ENCODE peak calls at places on chromosome 10, in seven cellular contexts. C is H1, X is HepG2, A is K562, H is GM12878, F is endothelial cell of umbilical vein, W is HCT116. J is an unnamed sample.

GRCh38 chr10:129161184-129161583 is 305.9 kb upstream of the MGMT start:
- DNase-seq in A (no peak), X (no peak), W (no peak), H (no peak), C (no peak), F (peak; percentile 2), J (no peak)

GRCh38 chr10:94205370-94205930 is 157.3 kb downstream of the NOC3L start:
- DNase-seq in X (no peak), A (no peak), F (no peak), C (no peak), H (no peak), W (no peak), J (no peak)

GRCh38 chr10:17109475-17110207 is 20.0 kb downstream of the CUBN start:
- DNase-seq in F (peak; percentile 10), C (no peak), X (no peak), H (no peak), A (no peak), W (peak; percentile 21), J (no peak)

GRCh38 chr10:58322072-58322834 is 12.6 kb upstream of the UBE2D1 start:
- DNase-seq in C (no peak), X (peak; percentile 80), H (no peak), F (no peak), W (no peak), A (no peak), J (no peak)

GRCh38 chr10:110305767-110306451 is 1.2 kb upstream of the SMNDC1 start:
- DNase-seq in X (peak; percentile 74), W (peak; percentile 84), F (peak; percentile 95), C (no peak), A (peak; percentile 17), H (peak; percentile 65), J (no peak)

GRCh38 chr10:99654791-99655190 is 4.5 kb upstream of the ENTPD7 start:
- DNase-seq in H (no peak), C (no peak), X (no peak), F (no peak), W (no peak), A (no peak), J (no peak)

GRCh38 chr10:12416396-12417090 is 67.2 kb downstream of the CAMK1D start:
- DNase-seq in A (no peak), H (no peak), W (no peak), C (no peak), X (no peak), F (no peak), J (no peak)

GRCh38 chr10:34495938-34496337 is 319.2 kb downstream of the PARD3 start:
- DNase-seq in A (no peak), W (no peak), F (no peak), C (no peak), H (no peak), X (no peak), J (no peak)

GRCh38 chr10:30068482-30069223 is 9.3 kb upstream of the JCAD start:
- DNase-seq in X (no peak), W (peak; percentile 33), F (peak; percentile 27), C (no peak), A (no peak), H (no peak), J (no peak)

GRCh38 chr10:30786131-30786530 is 156.6 kb upstream of the LYZL2 start:
- DNase-seq in A (no peak), W (no peak), F (no peak), X (no peak), H (no peak), C (no peak), J (no peak)

GRCh38 chr10:35545878-35546631 is 59.1 kb upstream of the GJD4 start:
- DNase-seq in X (no peak), F (peak; percentile 61), W (no peak), A (no peak), C (no peak), H (no peak), J (no peak)

GRCh38 chr10:34687434-34688205 is 127.5 kb downstream of the PARD3 start:
- DNase-seq in A (no peak), W (no peak), X (no peak), H (no peak), C (no peak), F (no peak), J (no peak)

GRCh38 chr10:97813311-97813710 is 36.3 kb upstream of the GOLGA7B start:
- DNase-seq in H (no peak), X (no peak), W (no peak), C (no peak), A (no peak), F (no peak), J (no peak)

GRCh38 chr10:95467162-95467599 is 94.0 kb downstream of the SORBS1 start:
- DNase-seq in H (no peak), C (peak; percentile 65), A (peak; percentile 50), W (peak; percentile 37), F (peak; percentile 81), X (peak; percentile 83), J (peak; percentile 47)

GRCh38 chr10:112271982-112272381 is 11.2 kb upstream of the TECTB start:
- DNase-seq in F (no peak), A (no peak), C (no peak), H (no peak), X (no peak), W (no peak), J (no peak)

GRCh38 chr10:81820418-81820817 is 54.6 kb upstream of the NRG3 start:
- DNase-seq in C (no peak), W (no peak), H (no peak), X (no peak), F (peak; percentile 7), A (no peak), J (no peak)

GRCh38 chr10:17747883-17748550 is 4.0 kb upstream of the TMEM236 start:
- DNase-seq in X (peak; percentile 18), H (no peak), W (no peak), A (no peak), F (no peak), C (no peak), J (no peak)

GRCh38 chr10:126663328-126663727 is 7.2 kb downstream of the C10orf90 start:
- DNase-seq in C (no peak), F (no peak), A (no peak), H (no peak), W (no peak), X (no peak), J (no peak)

GRCh38 chr10:135601-136464 is 578 bp downstream of the ZMYND11 start:
- DNase-seq in C (peak; percentile 73), W (no peak), H (no peak), X (peak; percentile 25), F (peak; percentile 64), A (peak; percentile 46), J (no peak)

GRCh38 chr10:122657734-122658133 is 41.9 kb downstream of the C10orf120 start:
- DNase-seq in X (no peak), H (no peak), A (no peak), F (no peak), W (no peak), C (no peak), J (no peak)

GRCh38 chr10:122656308-122656705 is 43.3 kb downstream of the C10orf120 start:
- DNase-seq in W (no peak), A (no peak), F (no peak), X (no peak), C (no peak), H (no peak), J (no peak)

GRCh38 chr10:122656741-122657140 is 42.9 kb downstream of the C10orf120 start:
- DNase-seq in H (no peak), F (no peak), C (no peak), X (no peak), A (no peak), W (no peak), J (no peak)

GRCh38 chr10:122657255-122657654 is 42.4 kb downstream of the C10orf120 start:
- DNase-seq in H (no peak), W (no peak), C (no peak), A (no peak), X (no peak), F (no peak), J (no peak)

GRCh38 chr10:122655524-122656307 is 43.9 kb downstream of the C10orf120 start:
- DNase-seq in H (no peak), A (no peak), F (no peak), W (no peak), X (no peak), C (no peak), J (no peak)
- TF ChIP-seq EZH2 in H (no peak), A (no peak), F (no peak), W (no peak), X (no peak), C (no peak), J (no peak)

DNA sequence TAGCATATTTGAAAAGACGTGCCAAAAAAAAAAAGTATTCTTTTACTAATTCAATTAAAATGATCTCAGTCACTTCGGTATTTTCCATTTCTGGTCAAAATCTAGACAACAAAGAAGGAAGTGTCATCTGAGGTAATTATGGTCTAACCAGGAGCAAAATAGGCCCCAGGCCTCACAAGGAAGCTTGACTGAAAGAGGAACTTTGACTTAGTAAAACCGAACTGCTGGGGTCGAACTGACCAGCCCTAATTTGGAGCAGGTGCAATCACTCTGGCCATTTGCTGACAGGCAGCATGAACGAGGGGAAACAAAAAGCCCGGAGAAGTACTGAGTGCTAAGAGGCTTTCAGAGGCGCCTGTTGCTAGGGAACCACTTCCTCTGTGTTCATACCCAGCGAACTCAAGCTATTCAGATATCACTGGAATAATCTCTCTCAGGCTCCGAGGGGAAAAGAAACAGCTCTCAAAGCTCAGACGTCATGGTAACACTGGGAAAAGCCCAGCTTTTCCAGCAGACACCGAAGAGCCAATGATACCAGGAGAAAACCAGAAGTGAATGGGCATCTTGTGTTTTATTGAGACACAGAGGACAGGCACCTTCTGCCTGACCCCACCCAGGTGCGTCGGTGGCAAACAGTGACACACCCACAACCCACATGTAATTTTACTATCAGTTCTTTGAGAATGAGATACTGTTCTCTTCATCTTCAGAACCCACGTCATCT is 126.5 kb downstream of the FAM107B start:
- DNase-seq in F (peak; percentile 91), H (peak; percentile 99), C (no peak), A (no peak), X (no peak), W (no peak), J (peak; percentile 48)
- TF ChIP-seq POLR2AphosphoS5 in F (no peak), H (peak; percentile 57), C (no peak), A (no peak), X (no peak), W (no peak), J (no peak)

GRCh38 chr10:70459771-70460490 is 18.4 kb upstream of the NODAL start:
- DNase-seq in H (no peak), W (no peak), F (no peak), C (no peak), A (no peak), X (no peak), J (no peak)

GRCh38 chr10:70465278-70465677 is 13.3 kb upstream of the PALD1 start:
- DNase-seq in X (no peak), A (no peak), H (no peak), F (no peak), C (no peak), W (no peak), J (no peak)

GRCh38 chr10:70461397-70462348 is 16.9 kb upstream of the PALD1 start:
- DNase-seq in W (peak; percentile 67), A (peak; percentile 86), F (peak; percentile 49), C (no peak), X (peak; percentile 37), H (no peak), J (no peak)

GRCh38 chr10:70459061-70459770 is 17.7 kb upstream of the NODAL start:
- DNase-seq in X (no peak), H (no peak), A (no peak), F (no peak), C (no peak), W (no peak), J (no peak)

GRCh38 chr10:70462349-70462984 is 16.1 kb upstream of the PALD1 start:
- DNase-seq in C (no peak), X (no peak), W (peak; percentile 56), H (no peak), A (no peak), F (no peak), J (no peak)
- H3K9ac ChIP-seq in C (no peak overlapping the region), X (no peak overlapping the region), W (no peak overlapping the region), H (no peak overlapping the region), A (no peak overlapping the region), F (no peak overlapping the region), J (no peak overlapping the region)

GRCh38 chr10:54983255-54983654 is 182.2 kb upstream of the PCDH15 start:
- DNase-seq in H (no peak), X (no peak), A (no peak), C (no peak), F (no peak), W (no peak), J (no peak)
- TF ChIP-seq EZH2 in H (no peak), X (no peak), A (no peak), C (no peak), F (no peak), W (no peak), J (no peak)

J was measured in SK-N-MC.